ENCODE peak calls at places on chromosomes 12 and 14, in four cellular contexts. M is MM.1S, G is HFFc6, I is HCT116. E is an unnamed sample.

GRCh38 chr14:39430762-39431415 is 1.3 kb downstream of the FBXO33 start:
- DNase-seq in M (no peak), G (peak), I (no peak), E (no peak)

GRCh38 chr12:7079826-7080125 is 12.5 kb downstream of the C1R start:
- DNase-seq in M (no peak), G (peak), I (no peak), E (no peak)

GRCh38 chr12:42846782-42847181 is 257.2 kb upstream of the PRICKLE1 start:
- DNase-seq in M (no peak), G (no peak), I (no peak), E (no peak)

GRCh38 chr12:54459355-54459754 is 14.0 kb downstream of the GTSF1 start:
- DNase-seq in M (no peak), G (no peak), I (no peak), E (no peak)

GRCh38 chr12:96194901-96195844 is 998 bp downstream of the ELK3 start:
- DNase-seq in M (peak), G (peak), I (peak), E (peak)

GRCh38 chr12:25151476-25151875 is 43.5 kb downstream of the DNAI7 start:
- DNase-seq in M (no peak), G (peak), I (no peak), E (no peak)

GRCh38 chr12:19198272-19198671 is 68.7 kb downstream of the PLEKHA5 start:
- DNase-seq in M (no peak), G (peak), I (no peak), E (no peak)

GRCh38 chr14:44897844-44898151 is 63.9 kb downstream of the KLHL28 start:
- DNase-seq in M (no peak), G (peak), I (peak), E (no peak)

GRCh38 chr14:65462411-65462810 is 49.9 kb downstream of the FUT8 start:
- DNase-seq in M (no peak), G (peak), I (no peak), E (peak)

GRCh38 chr14:61574514-61574807 is 120.9 kb upstream of the HIF1A start:
- DNase-seq in M (no peak), G (no peak), I (no peak), E (no peak)

GRCh38 chr12:45355750-45356149 is 139.9 kb downstream of the ANO6 start:
- DNase-seq in M (no peak), G (no peak), I (no peak), E (no peak)

GRCh38 chr12:16562413-16562812 is 43.5 kb downstream of the LMO3 start:
- DNase-seq in M (no peak), G (no peak), I (no peak), E (no peak)

GRCh38 chr12:64181504-64182291 is 40.4 kb downstream of the KICS2 start:
- DNase-seq in M (no peak), G (peak), I (peak), E (no peak)

GRCh38 chr12:47280543-47281330 is 201.0 kb upstream of the AMIGO2 start:
- DNase-seq in M (no peak), G (no peak), I (no peak), E (no peak)

GRCh38 chr14:52131640-52132320 is 62.9 kb upstream of the NID2 start:
- DNase-seq in M (peak), G (peak), I (peak), E (peak)

GRCh38 chr14:104753528-104754212 is 723 bp downstream of the SIVA1 start:
- DNase-seq in M (no peak), G (no peak), I (no peak), E (no peak)

GRCh38 chr14:61662001-61662400 is 33.3 kb upstream of the HIF1A start:
- DNase-seq in M (no peak), G (no peak), I (no peak), E (no peak)

GRCh38 chr14:81537193-81537592 is 3.5 kb upstream of the SEL1L start:
- DNase-seq in M (no peak), G (no peak), I (no peak), E (no peak)

GRCh38 chr14:69673578-69674305 is 62.3 kb downstream of the SUSD6 start:
- DNase-seq in M (peak), G (no peak), I (no peak), E (no peak)

GRCh38 chr14:89667983-89668382 is 250.9 kb upstream of the FOXN3 start:
- DNase-seq in M (no peak), G (peak), I (no peak), E (no peak)

GRCh38 chr12:126436041-126436440 is 1370.8 kb downstream of the AACS start:
- DNase-seq in M (no peak), G (no peak), I (no peak), E (no peak)

GRCh38 chr12:10968765-10969456 is 17.8 kb downstream of the TAS2R50 start:
- DNase-seq in M (no peak), G (peak), I (no peak), E (no peak)

GRCh38 chr14:52052289-52052943 is 16.4 kb downstream of the NID2 start:
- DNase-seq in M (no peak), G (peak), I (no peak), E (no peak)

GRCh38 chr12:57229041-57229633 is 374 bp upstream of the SHMT2 start:
- DNase-seq in M (no peak), G (no peak), I (no peak), E (no peak)
- TF ChIP-seq CTCF in M (no peak), G (no peak), I (no peak), E (no peak)

DNA sequence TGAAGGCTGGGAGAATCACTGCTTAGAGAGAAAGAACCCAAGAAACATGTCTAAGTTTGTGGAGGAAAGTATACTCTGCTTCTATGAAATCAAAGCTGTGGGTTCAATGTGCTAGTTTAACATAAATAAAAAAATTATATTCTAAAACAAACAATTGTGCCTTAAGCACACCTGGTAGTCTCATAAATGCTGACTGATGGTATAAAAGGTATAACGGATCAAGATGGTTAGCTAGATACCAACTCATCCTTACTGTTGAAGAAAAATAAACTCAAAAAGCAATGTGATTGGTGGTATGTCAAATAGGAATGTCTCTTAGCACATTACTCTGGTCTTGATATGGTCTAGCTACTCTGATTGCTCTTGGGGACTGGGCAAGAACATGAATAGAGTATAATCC is 117.8 kb downstream of the SLC41A2 start:
- DNase-seq in M (no peak), G (no peak), I (no peak), E (no peak)
- TF ChIP-seq CTCF in M (no peak), G (no peak), I (no peak), E (no peak)

GRCh38 chr14:77124345-77125274 is 17.0 kb downstream of the ZDHHC22 start:
- DNase-seq in M (no peak), G (peak), I (no peak), E (peak)
- TF ChIP-seq CTCF in M (peak), G (peak), I (no peak), E (peak)

GRCh38 chr14:99187858-99188257 is 84.1 kb downstream of the BCL11B start:
- DNase-seq in M (no peak), G (no peak), I (no peak), E (no peak)

GRCh38 chr14:99190696-99191662 is 81.0 kb downstream of the BCL11B start:
- DNase-seq in M (no peak), G (no peak), I (no peak), E (no peak)

GRCh38 chr14:99186956-99187690 is 84.9 kb downstream of the BCL11B start:
- DNase-seq in M (no peak), G (no peak), I (no peak), E (no peak)

GRCh38 chr14:99188721-99189120 is 83.3 kb downstream of the BCL11B start:
- DNase-seq in M (no peak), G (no peak), I (no peak), E (no peak)

DNA sequence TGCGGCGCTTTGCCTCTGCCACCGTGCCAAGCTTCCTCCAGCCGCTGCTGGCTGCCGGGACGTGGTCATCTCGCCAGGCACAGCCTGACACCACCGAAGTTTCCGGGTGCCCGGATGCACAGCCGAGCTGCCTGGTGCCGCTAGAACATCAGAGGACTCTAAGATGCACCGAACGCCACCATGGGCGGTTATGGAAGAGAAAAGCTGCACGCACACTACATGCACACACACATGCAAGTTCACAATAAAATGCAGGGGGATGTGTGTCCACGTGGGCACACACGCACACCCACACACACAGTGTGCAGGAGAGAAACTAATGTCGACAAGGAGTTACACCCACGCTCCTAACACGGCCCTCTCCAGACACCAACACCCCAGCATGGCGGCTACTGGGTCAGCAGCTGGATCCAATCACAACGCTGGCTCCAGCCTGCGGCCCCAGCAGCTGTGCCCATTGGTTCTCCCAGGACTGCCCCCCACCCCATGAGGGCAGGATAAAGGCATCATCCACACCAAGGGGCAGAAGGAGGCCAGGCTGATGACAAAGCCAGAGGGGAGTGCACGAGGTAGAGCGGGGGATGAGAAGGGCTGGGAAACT is 82.7 kb downstream of the BCL11B start:
- DNase-seq in M (no peak), G (no peak), I (no peak), E (no peak)
- TF ChIP-seq CTCF in M (no peak), G (no peak), I (no peak), E (no peak)

GRCh38 chr14:20583908-20584307 is 3.9 kb downstream of the RNASE11 start:
- DNase-seq in M (no peak), G (no peak), I (no peak), E (no peak)
- TF ChIP-seq CTCF in M (no peak), G (no peak), I (no peak), E (no peak)

GRCh38 chr14:63853831-63854293 is 1.1 kb downstream of the SYNE2 start:
- DNase-seq in M (peak), G (peak), I (no peak), E (peak)

GRCh38 chr14:63854330-63854729 is 1.5 kb downstream of the SYNE2 start:
- DNase-seq in M (no peak), G (no peak), I (no peak), E (no peak)

GRCh38 chr14:63855272-63855671 is 2.5 kb downstream of the SYNE2 start:
- DNase-seq in M (no peak), G (no peak), I (no peak), E (no peak)

GRCh38 chr14:63852271-63852816 is 460 bp upstream of the SYNE2 start:
- DNase-seq in M (peak), G (no peak), I (no peak), E (no peak)

GRCh38 chr14:63852817-63853730 is at the start of gene SYNE2:
- DNase-seq in M (peak), G (peak), I (no peak), E (peak)
- TF ChIP-seq CTCF in M (no peak), G (peak), I (no peak), E (peak)

GRCh38 chr14:100653409-100653808 is 66.2 kb upstream of the BEGAIN start:
- DNase-seq in M (no peak), G (no peak), I (no peak), E (no peak)
- TF ChIP-seq CTCF in M (peak), G (peak), I (peak), E (peak)

E was measured in GM13976.